ENCODE peak calls at places on chromosomes 5 and 9, in eight cellular contexts. Z is OCI-LY7, J is omental fat pad, M is uterus, B is epithelial cell of proximal tubule, Q is fibroblast of mammary gland, L is neural progenitor cell, F is foreskin fibroblast. U is an unnamed sample.
A peak's percentile ranks its signal among the peaks of the same experiment; 100 is the strongest.

GRCh38 chr9:98248737-98249474 is 6.5 kb downstream of the TBC1D2 start:
- DNase-seq in Z (no peak), J (peak; percentile 27), M (peak; percentile 69), B (peak; percentile 89), Q (peak; percentile 99), L (no peak), F (peak; percentile 93), U (peak; percentile 97)

GRCh38 chr5:89302102-89302891 is 419.3 kb upstream of the MEF2C start:
- DNase-seq in Z (no peak), J (no peak), M (no peak), B (no peak), Q (no peak), L (no peak), F (no peak), U (no peak)

GRCh38 chr5:152237531-152237930 is 167.5 kb downstream of the NMUR2 start:
- DNase-seq in Z (no peak), J (no peak), M (no peak), B (no peak), Q (no peak), L (no peak), F (no peak), U (no peak)

GRCh38 chr9:127495884-127496555 is 44.7 kb downstream of the LRSAM1 start:
- DNase-seq in Z (no peak), J (no peak), M (no peak), B (no peak), Q (no peak), L (no peak), F (peak; percentile 22), U (no peak)

GRCh38 chr9:28951945-28952344 is 1378.7 kb upstream of the C9orf72 start:
- DNase-seq in Z (no peak), J (no peak), M (no peak), B (no peak), Q (peak; percentile 8), L (no peak), F (peak; percentile 1), U (no peak)

GRCh38 chr9:116175616-116176015 is 22.0 kb downstream of the PAPPA start:
- DNase-seq in Z (no peak), J (no peak), M (no peak), B (no peak), Q (peak; percentile 70), L (no peak), F (peak; percentile 62), U (no peak)

GRCh38 chr9:114889802-114890224 is 40.6 kb downstream of the TNFSF8 start:
- DNase-seq in Z (peak; percentile 76), J (no peak), M (no peak), B (no peak), Q (no peak), L (no peak), F (no peak), U (no peak)

GRCh38 chr5:66307647-66308257 is 163.7 kb downstream of the SREK1 start:
- DNase-seq in Z (peak; percentile 79), J (no peak), M (no peak), B (no peak), Q (peak; percentile 75), L (peak; percentile 83), F (peak; percentile 78), U (peak; percentile 22)

GRCh38 chr5:178488696-178489095 is 101.5 kb downstream of the COL23A1 start:
- DNase-seq in Z (no peak), J (no peak), M (no peak), B (no peak), Q (no peak), L (no peak), F (no peak), U (no peak)

GRCh38 chr9:86099695-86100364 is 472 bp upstream of the GOLM1 start:
- DNase-seq in Z (no peak), J (no peak), M (peak; percentile 57), B (no peak), Q (peak; percentile 66), L (peak; percentile 56), F (peak; percentile 79), U (no peak)

GRCh38 chr5:102758576-102758975 is 3.5 kb downstream of the PAM start:
- DNase-seq in Z (no peak), J (no peak), M (no peak), B (no peak), Q (peak; percentile 61), L (no peak), F (peak; percentile 40), U (no peak)

GRCh38 chr5:132592521-132592920 is 35.7 kb downstream of the RAD50 start:
- DNase-seq in Z (no peak), J (no peak), M (no peak), B (no peak), Q (no peak), L (peak; percentile 2), F (peak; percentile 16), U (no peak)

GRCh38 chr5:116084891-116085715 is at the start of gene COMMD10:
- DNase-seq in Z (peak; percentile 76), J (peak; percentile 56), M (peak; percentile 70), B (peak; percentile 42), Q (peak; percentile 86), L (peak; percentile 92), F (peak; percentile 89), U (peak; percentile 43)

DNA sequence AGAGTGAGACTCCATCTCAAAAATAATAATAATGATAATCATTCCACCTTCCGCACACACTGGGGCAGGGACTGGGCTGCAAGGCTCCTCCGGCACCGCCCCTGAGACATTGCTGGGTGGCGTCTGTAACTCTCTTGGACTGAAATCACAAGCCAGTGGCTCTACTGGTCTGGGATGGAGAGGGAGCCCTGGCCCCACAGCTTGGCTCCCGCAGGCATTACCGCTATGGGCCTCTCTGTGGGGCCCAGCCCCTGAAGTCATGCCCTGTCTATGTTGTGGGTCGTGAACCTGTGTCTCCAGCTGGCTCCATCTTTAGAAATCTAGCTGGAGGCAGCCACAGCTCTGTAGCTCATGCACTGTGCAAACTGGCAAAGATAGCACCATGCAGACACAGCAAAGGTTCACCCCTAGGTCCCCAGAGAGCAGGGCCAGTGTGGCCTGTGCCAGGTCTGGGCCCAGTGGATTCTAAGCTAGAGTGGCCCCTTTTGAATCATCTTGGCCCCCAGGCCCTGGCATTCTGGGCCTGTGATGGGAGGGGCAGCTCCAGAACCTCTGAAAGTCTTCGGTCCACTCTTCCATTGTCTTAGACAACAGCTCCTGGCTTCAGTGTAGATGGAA is 36.1 kb upstream of the COL5A1 start:
- DNase-seq in Z (no peak), J (no peak), M (no peak), B (no peak), Q (no peak), L (no peak), F (no peak), U (no peak)
- TF ChIP-seq CTCF in Z (no peak), J (no peak), M (no peak), B (no peak), Q (no peak), L (no peak), F (no peak), U (no peak)

GRCh38 chr5:81189875-81190467 is 43.2 kb upstream of the CKMT2 start:
- DNase-seq in Z (no peak), J (no peak), M (no peak), B (no peak), Q (no peak), L (no peak), F (no peak), U (no peak)

GRCh38 chr5:81191726-81192125 is 41.4 kb upstream of the CKMT2 start:
- DNase-seq in Z (no peak), J (no peak), M (no peak), B (no peak), Q (no peak), L (no peak), F (no peak), U (no peak)

GRCh38 chr5:81194633-81195333 is 38.3 kb upstream of the CKMT2 start:
- DNase-seq in Z (peak; percentile 57), J (peak; percentile 69), M (peak; percentile 72), B (no peak), Q (peak; percentile 78), L (peak; percentile 90), F (peak; percentile 94), U (peak; percentile 41)

GRCh38 chr5:81195334-81195929 is 37.7 kb upstream of the CKMT2 start:
- DNase-seq in Z (no peak), J (no peak), M (no peak), B (no peak), Q (peak; percentile 7), L (no peak), F (no peak), U (no peak)

GRCh38 chr5:81192351-81192750 is 40.8 kb upstream of the CKMT2 start:
- DNase-seq in Z (no peak), J (no peak), M (no peak), B (no peak), Q (no peak), L (peak; percentile 26), F (no peak), U (no peak)
- TF ChIP-seq CTCF in Z (no peak), J (no peak), M (no peak), B (no peak), Q (no peak), L (peak; percentile 32), F (no peak), U (peak; percentile 6)

GRCh38 chr9:137303893-137304382 is 1.9 kb upstream of the NRARP start:
- DNase-seq in Z (no peak), J (no peak), M (no peak), B (no peak), Q (no peak), L (peak; percentile 25), F (no peak), U (no peak)

GRCh38 chr9:137304383-137305059 is 2.5 kb upstream of the NRARP start:
- DNase-seq in Z (no peak), J (no peak), M (no peak), B (no peak), Q (no peak), L (peak; percentile 27), F (no peak), U (no peak)

GRCh38 chr9:137305788-137306545 is 3.9 kb upstream of the NRARP start:
- DNase-seq in Z (no peak), J (no peak), M (peak; percentile 28), B (no peak), Q (no peak), L (peak; percentile 15), F (no peak), U (no peak)

GRCh38 chr9:137306546-137307254 is 4.6 kb upstream of the NRARP start:
- DNase-seq in Z (no peak), J (no peak), M (peak; percentile 24), B (no peak), Q (no peak), L (no peak), F (no peak), U (no peak)

DNA sequence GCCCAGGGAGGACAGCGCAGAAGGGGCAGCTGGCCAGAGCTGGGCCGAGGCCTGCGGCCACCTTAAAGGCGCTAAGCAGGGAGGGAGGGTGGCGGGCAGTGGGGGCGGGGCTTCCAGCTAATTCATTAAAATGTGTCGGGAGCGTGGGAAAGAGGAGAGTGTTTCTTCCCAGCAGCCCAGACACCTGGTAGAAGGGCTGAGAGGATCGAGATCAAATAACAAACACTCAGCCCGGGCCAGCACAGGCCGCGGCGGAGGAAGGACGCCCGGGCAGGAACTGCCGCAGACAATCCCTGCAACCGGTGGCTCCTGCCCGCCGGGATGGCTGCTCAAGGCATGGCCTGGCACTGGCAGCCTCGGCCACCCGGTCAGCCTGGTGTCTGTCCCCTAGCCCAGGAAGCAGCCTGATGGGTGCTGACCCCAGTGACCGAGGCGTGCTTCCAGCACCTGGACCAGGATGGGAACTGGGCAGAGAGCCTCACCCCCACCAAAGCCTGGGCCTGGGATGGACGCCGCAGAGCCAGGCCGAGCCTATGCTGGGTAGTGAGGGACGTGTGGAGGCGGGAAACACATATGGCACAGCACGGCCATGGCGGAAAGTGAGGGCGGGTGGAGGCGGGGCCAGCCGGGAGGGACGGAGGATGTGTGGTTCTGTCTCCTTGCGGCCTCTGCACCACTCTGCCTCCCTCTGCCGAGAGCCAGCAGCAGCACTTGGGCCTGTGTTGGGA is 3.2 kb upstream of the NRARP start:
- DNase-seq in Z (peak; percentile 51), J (no peak), M (peak; percentile 58), B (no peak), Q (peak; percentile 52), L (peak; percentile 90), F (peak; percentile 68), U (peak; percentile 27)
- TF ChIP-seq CTCF in Z (peak; percentile 19), J (no peak), M (no peak), B (peak; percentile 7), Q (no peak), L (no peak), F (no peak), U (no peak)

GRCh38 chr9:125969462-125969861 is 222.3 kb downstream of the PBX3 start:
- DNase-seq in Z (no peak), J (no peak), M (no peak), B (no peak), Q (no peak), L (no peak), F (no peak), U (no peak)
- TF ChIP-seq CTCF in Z (no peak), J (no peak), M (no peak), B (no peak), Q (no peak), L (no peak), F (no peak), U (no peak)

U was measured in retinal pigment epithelial cell.